ENCODE peak calls at places on chromosomes 3 and 15, in seven cellular contexts. K is H1, J is HepG2, T is SK-N-SH, A is K562, H is GM12878, B is GM12892. G is an unnamed sample.

GRCh38 chr3:46845397-46845859 is 17.8 kb downstream of the MYL3 start:
- DNase-seq in K (no peak), J (no peak), T (peak; percentile 90), A (peak; percentile 40), H (no peak), B (no peak), G (no peak)

GRCh38 chr3:30471076-30471475 is 135.3 kb upstream of the TGFBR2 start:
- DNase-seq in K (no peak), J (no peak), T (no peak), A (no peak), H (no peak), B (no peak), G (no peak)

GRCh38 chr3:177596822-177597271 is 399.6 kb upstream of the TBL1XR1 start:
- DNase-seq in K (no peak), J (no peak), T (peak; percentile 8), A (no peak), H (no peak), B (no peak), G (no peak)

GRCh38 chr15:36323607-36324006 is 255.8 kb upstream of the CDIN1 start:
- DNase-seq in K (no peak), J (no peak), T (no peak), A (no peak), H (no peak), B (no peak), G (no peak)

GRCh38 chr15:80587816-80588456 is 107.2 kb upstream of the ABHD17C start:
- DNase-seq in K (no peak), J (no peak), T (no peak), A (no peak), H (no peak), B (no peak), G (no peak)

GRCh38 chr3:154791611-154792010 is 288.5 kb upstream of the MME start:
- DNase-seq in K (no peak), J (no peak), T (no peak), A (no peak), H (no peak), B (no peak), G (no peak)

GRCh38 chr3:45972534-45973402 is 22.9 kb downstream of the FYCO1 start:
- DNase-seq in K (no peak), J (no peak), T (no peak), A (no peak), H (no peak), B (no peak), G (no peak)

GRCh38 chr3:113304856-113305540 is 93.6 kb downstream of the BOC start:
- DNase-seq in K (no peak), J (no peak), T (no peak), A (no peak), H (no peak), B (no peak), G (no peak)

DNA sequence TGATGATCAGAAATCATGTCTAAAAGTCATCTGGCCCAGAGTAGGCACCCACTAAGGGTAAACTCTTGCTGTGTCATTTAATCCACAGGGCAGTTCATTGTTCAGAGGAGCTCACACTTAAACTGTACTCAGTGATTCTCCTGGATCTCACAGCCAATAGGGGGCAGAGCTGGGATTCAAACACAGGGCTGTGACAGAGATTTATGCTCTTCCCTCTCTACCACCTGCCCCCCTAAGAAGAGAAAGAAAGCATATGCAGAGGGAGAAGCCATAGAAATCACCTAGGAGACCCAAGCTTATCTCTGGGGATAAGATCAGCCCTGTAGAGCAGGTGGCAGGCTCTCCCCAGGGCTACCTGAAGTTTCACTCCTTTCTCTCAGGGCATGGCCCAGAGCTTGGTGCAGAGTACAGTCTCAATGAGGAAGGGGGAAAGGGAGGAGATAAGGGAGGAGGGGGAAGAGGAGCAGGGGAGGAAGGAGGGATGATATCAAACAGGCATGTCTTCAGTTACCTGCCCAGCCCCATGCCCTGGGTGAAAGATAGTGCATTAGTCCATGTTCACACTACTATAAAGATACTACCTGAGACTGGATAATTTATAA is 51.8 kb upstream of the ADPGK start:
- DNase-seq in K (no peak), J (peak; percentile 4), T (no peak), A (no peak), H (no peak), B (no peak), G (no peak)
- TF ChIP-seq TAF1 in K (no peak), J (no peak), T (no peak), A (no peak), H (no peak), B (no peak), G (no peak)

GRCh38 chr3:5122030-5122740 is at the start of gene ARL8B:
- DNase-seq in K (peak; percentile 29), J (peak; percentile 65), T (peak; percentile 97), A (peak; percentile 96), H (no peak), B (peak; percentile 87), G (peak; percentile 88)
- TF ChIP-seq POLR2AphosphoS5 in K (peak; percentile 77), J (peak; percentile 73), T (peak; percentile 77), A (peak; percentile 85), H (peak; percentile 93), B (peak; percentile 93), G (peak; percentile 95)

GRCh38 chr3:144052275-144052674 is 80.7 kb downstream of the DIPK2A start:
- DNase-seq in K (no peak), J (no peak), T (no peak), A (no peak), H (no peak), B (no peak), G (no peak)

GRCh38 chr3:144051211-144051610 is 79.6 kb downstream of the DIPK2A start:
- DNase-seq in K (no peak), J (no peak), T (no peak), A (no peak), H (no peak), B (no peak), G (no peak)

GRCh38 chr3:144055604-144056003 is 84.0 kb downstream of the DIPK2A start:
- DNase-seq in K (no peak), J (no peak), T (no peak), A (no peak), H (no peak), B (no peak), G (no peak)

GRCh38 chr3:144054766-144055165 is 83.1 kb downstream of the DIPK2A start:
- DNase-seq in K (no peak), J (no peak), T (no peak), A (no peak), H (no peak), B (no peak), G (no peak)

DNA sequence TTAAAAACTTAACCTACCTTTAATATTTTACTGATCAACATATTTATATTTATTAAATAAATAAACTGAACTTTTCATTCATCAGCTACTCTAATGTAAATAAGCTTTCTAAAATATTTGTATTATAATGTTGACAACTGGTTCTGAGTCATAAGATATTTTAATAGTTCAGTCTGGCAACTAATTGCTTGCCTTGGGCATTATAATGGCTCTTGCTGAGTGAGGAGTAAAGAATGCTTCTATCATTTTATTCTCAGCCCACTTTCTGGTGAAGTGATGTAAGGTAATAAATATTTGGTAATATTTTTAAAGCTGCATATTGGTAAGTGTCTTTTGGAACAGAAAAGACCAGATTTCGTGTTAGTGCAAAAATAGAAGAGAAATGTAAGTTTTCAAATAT is 81.5 kb downstream of the DIPK2A start:
- DNase-seq in K (no peak), J (no peak), T (no peak), A (no peak), H (no peak), B (no peak), G (no peak)
- TF ChIP-seq TAF1 in K (no peak), J (no peak), T (no peak), A (no peak), H (no peak), B (no peak), G (no peak)

DNA sequence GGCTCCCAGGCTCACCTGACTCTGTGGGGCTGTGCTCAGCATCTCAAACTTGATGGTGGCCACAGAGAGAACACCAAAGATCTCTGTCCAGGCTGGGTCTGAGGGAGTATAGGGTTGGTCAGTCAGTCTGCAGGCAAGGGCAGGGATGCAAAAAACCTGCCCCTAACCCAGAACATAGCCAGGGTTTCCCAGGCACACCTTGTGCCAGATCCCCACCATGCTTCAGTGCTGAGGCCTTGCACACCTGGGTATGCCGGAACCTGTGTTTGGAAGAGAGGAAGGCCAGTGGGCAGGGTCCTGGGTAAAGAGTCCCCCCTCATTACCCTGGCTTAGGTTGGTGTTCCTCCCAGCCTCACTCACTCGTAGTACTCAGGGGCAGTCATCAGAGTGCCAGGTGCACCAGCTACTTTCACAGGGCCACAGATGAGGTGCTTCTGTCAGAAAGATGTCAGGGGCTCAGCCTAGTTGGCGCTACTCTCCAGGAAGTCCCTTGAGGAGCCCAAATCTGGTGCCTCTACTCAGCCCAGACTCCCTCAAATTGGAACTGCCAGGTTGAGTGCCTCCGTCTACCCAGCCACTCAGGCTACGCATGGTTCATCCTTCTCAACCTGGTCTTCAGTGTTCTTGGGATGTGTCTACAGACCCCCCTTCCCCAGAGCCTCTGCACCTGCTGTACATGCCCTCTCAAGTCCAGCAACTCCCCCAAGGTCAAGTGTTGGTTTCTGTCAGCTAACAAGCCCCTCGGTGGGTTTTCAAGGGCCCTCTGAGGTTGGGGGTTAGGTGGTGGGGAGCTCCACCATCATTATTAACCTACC is 1.8 kb downstream of the DALRD3 start:
- DNase-seq in K (no peak), J (no peak), T (peak; percentile 11), A (no peak), H (no peak), B (no peak), G (no peak)
- TF ChIP-seq POLR2AphosphoS5 in K (no peak), J (no peak), T (peak; percentile 31), A (no peak), H (peak; percentile 55), B (no peak), G (peak; percentile 66)

G was measured in GM12891.